ENCODE peak calls at places on chromosomes 5 and 9, in six cellular contexts. One of them, this sample, is unnamed.

GRCh38 chr5:76367623-76368366 is 35.3 kb upstream of the IQGAP2 start:
- DNase-seq in T-helper 1 cell: no peak
- DNase-seq in coronary artery: no peak
- DNase-seq in NCI-H446: no peak
- DNase-seq in HL-60: no peak
- DNase-seq in iris pigment epithelial cell: peak
- DNase-seq in this sample: no peak

GRCh38 chr5:74367931-74368330 is 272.6 kb downstream of the ENC1 start:
- DNase-seq in T-helper 1 cell: no peak
- DNase-seq in NCI-H446: no peak
- DNase-seq in HL-60: no peak
- DNase-seq in coronary artery: no peak
- DNase-seq in iris pigment epithelial cell: no peak
- DNase-seq in this sample: no peak

GRCh38 chr9:15936316-15936869 is 383.6 kb downstream of the CCDC171 start:
- DNase-seq in T-helper 1 cell: no peak
- DNase-seq in NCI-H446: peak
- DNase-seq in HL-60: no peak
- DNase-seq in coronary artery: no peak
- DNase-seq in iris pigment epithelial cell: peak
- DNase-seq in this sample: peak

GRCh38 chr9:37036237-37037136 is 2.4 kb upstream of the PAX5 start:
- DNase-seq in NCI-H446: no peak
- DNase-seq in iris pigment epithelial cell: peak
- DNase-seq in HL-60: peak
- DNase-seq in T-helper 1 cell: no peak
- DNase-seq in coronary artery: no peak
- DNase-seq in this sample: no peak

GRCh38 chr9:26413625-26414024 is 479.0 kb downstream of the CAAP1 start:
- DNase-seq in HL-60: no peak
- DNase-seq in NCI-H446: no peak
- DNase-seq in T-helper 1 cell: no peak
- DNase-seq in coronary artery: no peak
- DNase-seq in iris pigment epithelial cell: no peak
- DNase-seq in this sample: no peak

GRCh38 chr9:112502177-112502946 is 15.7 kb downstream of the KIAA1958 start:
- DNase-seq in NCI-H446: no peak
- DNase-seq in iris pigment epithelial cell: peak
- DNase-seq in coronary artery: no peak
- DNase-seq in HL-60: no peak
- DNase-seq in T-helper 1 cell: no peak
- DNase-seq in this sample: no peak

GRCh38 chr5:178786859-178787499 is 56.5 kb upstream of the ZNF354A start:
- DNase-seq in T-helper 1 cell: no peak
- DNase-seq in HL-60: no peak
- DNase-seq in NCI-H446: no peak
- DNase-seq in iris pigment epithelial cell: peak
- DNase-seq in coronary artery: no peak
- DNase-seq in this sample: peak

GRCh38 chr9:85408494-85408893 is 333.3 kb downstream of the AGTPBP1 start:
- DNase-seq in iris pigment epithelial cell: no peak
- DNase-seq in HL-60: no peak
- DNase-seq in T-helper 1 cell: no peak
- DNase-seq in coronary artery: no peak
- DNase-seq in NCI-H446: no peak
- DNase-seq in this sample: no peak

GRCh38 chr5:58012103-58012502 is 447.8 kb downstream of the PLK2 start:
- DNase-seq in T-helper 1 cell: no peak
- DNase-seq in coronary artery: no peak
- DNase-seq in iris pigment epithelial cell: peak
- DNase-seq in HL-60: no peak
- DNase-seq in NCI-H446: no peak
- DNase-seq in this sample: no peak

GRCh38 chr9:94804917-94805544 is 78.5 kb downstream of the AOPEP start:
- DNase-seq in NCI-H446: no peak
- DNase-seq in iris pigment epithelial cell: no peak
- DNase-seq in T-helper 1 cell: no peak
- DNase-seq in coronary artery: no peak
- DNase-seq in HL-60: peak
- DNase-seq in this sample: no peak

GRCh38 chr9:129170229-129170628 is 7.8 kb downstream of the IER5L start:
- DNase-seq in coronary artery: no peak
- DNase-seq in iris pigment epithelial cell: peak
- DNase-seq in HL-60: no peak
- DNase-seq in NCI-H446: no peak
- DNase-seq in T-helper 1 cell: no peak
- DNase-seq in this sample: no peak

GRCh38 chr5:145887976-145888574 is 15.3 kb upstream of the GRXCR2 start:
- DNase-seq in T-helper 1 cell: no peak
- DNase-seq in NCI-H446: peak
- DNase-seq in coronary artery: no peak
- DNase-seq in iris pigment epithelial cell: peak
- DNase-seq in HL-60: peak
- DNase-seq in this sample: peak

GRCh38 chr5:51731641-51732040 is 348.4 kb downstream of the ISL1 start:
- DNase-seq in iris pigment epithelial cell: no peak
- DNase-seq in NCI-H446: peak
- DNase-seq in coronary artery: no peak
- DNase-seq in T-helper 1 cell: no peak
- DNase-seq in HL-60: no peak
- DNase-seq in this sample: no peak

GRCh38 chr9:10704720-10705119 is 91.9 kb upstream of the PTPRD start:
- DNase-seq in T-helper 1 cell: no peak
- DNase-seq in HL-60: no peak
- DNase-seq in NCI-H446: no peak
- DNase-seq in iris pigment epithelial cell: peak
- DNase-seq in coronary artery: no peak
- DNase-seq in this sample: peak

GRCh38 chr5:27402828-27403227 is 364.4 kb upstream of the CDH9 start:
- DNase-seq in iris pigment epithelial cell: no peak
- DNase-seq in T-helper 1 cell: no peak
- DNase-seq in HL-60: no peak
- DNase-seq in NCI-H446: no peak
- DNase-seq in coronary artery: no peak
- DNase-seq in this sample: no peak

This sample was measured in brain microvascular endothelial cell.